ENCODE peak calls at places on chromosomes 4 and X, in seven cellular contexts. P is PC-3, H is GM23338, D is OCI-LY7, I is HCT116, Z is hepatocyte, S is MM.1S. B is an unnamed sample.

GRCh38 chr4:82213485-82214162 is 160.2 kb downstream of the HNRNPD start:
- DNase-seq in P (no peak), H (no peak), D (no peak), I (no peak), Z (no peak), S (peak), B (no peak)

GRCh38 chr4:3700736-3701135 is 65.4 kb upstream of the ADRA2C start:
- DNase-seq in P (no peak), H (no peak), D (no peak), I (no peak), Z (no peak), S (no peak), B (no peak)

GRCh38 chr4:59540311-59540710 is 1659.8 kb upstream of the ADGRL3 start:
- DNase-seq in P (peak), H (no peak), D (no peak), I (no peak), Z (no peak), S (no peak), B (no peak)

GRCh38 chr4:123997116-123997515 is 600.5 kb downstream of the SPRY1 start:
- DNase-seq in P (peak), H (peak), D (no peak), I (peak), Z (no peak), S (no peak), B (peak)

GRCh38 chr4:35300996-35301774 is 943.1 kb downstream of the ARAP2 start:
- DNase-seq in P (no peak), H (peak), D (no peak), I (no peak), Z (no peak), S (no peak), B (peak)

GRCh38 chr4:83115000-83115399 is 471 bp upstream of the PLAC8 start:
- DNase-seq in P (peak), H (peak), D (no peak), I (no peak), Z (no peak), S (no peak), B (no peak)

GRCh38 chrX:106397788-106398538 is 213.8 kb upstream of the RADX start:
- DNase-seq in P (peak), H (peak), D (peak), I (peak), Z (no peak), S (no peak), B (no peak)

GRCh38 chr4:2193321-2193720 is 48.6 kb downstream of the HAUS3 start:
- DNase-seq in P (no peak), H (no peak), D (no peak), I (no peak), Z (peak), S (no peak), B (no peak)

GRCh38 chr4:121989715-121990114 is 37.9 kb upstream of the TRPC3 start:
- DNase-seq in P (no peak), H (peak), D (no peak), I (peak), Z (peak), S (no peak), B (peak)

GRCh38 chrX:17986440-17986839 is 125.3 kb upstream of the RAI2 start:
- DNase-seq in P (no peak), H (no peak), D (no peak), I (no peak), Z (no peak), S (no peak), B (no peak)

GRCh38 chrX:17986977-17987376 is 125.9 kb upstream of the RAI2 start:
- DNase-seq in P (no peak), H (no peak), D (no peak), I (no peak), Z (no peak), S (no peak), B (no peak)

GRCh38 chrX:17984415-17984814 is 123.3 kb upstream of the RAI2 start:
- DNase-seq in P (no peak), H (no peak), D (no peak), I (no peak), Z (no peak), S (no peak), B (peak)

GRCh38 chrX:17987783-17988182 is 126.7 kb upstream of the RAI2 start:
- DNase-seq in P (no peak), H (no peak), D (no peak), I (no peak), Z (no peak), S (peak), B (no peak)

DNA sequence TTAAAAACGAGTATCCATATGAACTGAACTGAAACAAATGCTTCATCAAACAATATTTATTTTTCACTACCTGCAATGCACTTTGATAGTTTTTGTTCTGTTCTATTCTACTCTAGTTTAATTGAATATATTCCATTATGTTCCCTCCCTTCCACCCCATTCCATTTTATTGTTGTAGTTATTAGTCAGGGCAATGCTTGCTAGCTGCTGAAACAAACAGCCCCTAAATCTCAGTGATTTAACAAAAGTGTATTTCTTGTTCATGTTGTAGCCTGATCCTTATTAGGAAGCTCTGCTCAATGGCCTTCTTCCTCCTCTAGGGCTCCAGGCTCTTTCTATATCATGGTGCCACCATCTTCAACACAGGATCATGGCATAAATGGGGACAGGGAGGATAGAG is 122.3 kb upstream of the RAI2 start:
- DNase-seq in P (no peak), H (no peak), D (no peak), I (no peak), Z (no peak), S (no peak), B (no peak)
- TF ChIP-seq EZH2phosphoT487 in P (no peak), H (no peak), D (no peak), I (no peak), Z (no peak), S (no peak), B (no peak)

GRCh38 chr4:153156263-153156662 is 48.0 kb upstream of the TRIM2 start:
- DNase-seq in P (no peak), H (peak), D (peak), I (no peak), Z (no peak), S (no peak), B (peak)
- TF ChIP-seq CTCF in P (no peak), H (peak), D (peak), I (peak), Z (no peak), S (no peak), B (peak)

DNA sequence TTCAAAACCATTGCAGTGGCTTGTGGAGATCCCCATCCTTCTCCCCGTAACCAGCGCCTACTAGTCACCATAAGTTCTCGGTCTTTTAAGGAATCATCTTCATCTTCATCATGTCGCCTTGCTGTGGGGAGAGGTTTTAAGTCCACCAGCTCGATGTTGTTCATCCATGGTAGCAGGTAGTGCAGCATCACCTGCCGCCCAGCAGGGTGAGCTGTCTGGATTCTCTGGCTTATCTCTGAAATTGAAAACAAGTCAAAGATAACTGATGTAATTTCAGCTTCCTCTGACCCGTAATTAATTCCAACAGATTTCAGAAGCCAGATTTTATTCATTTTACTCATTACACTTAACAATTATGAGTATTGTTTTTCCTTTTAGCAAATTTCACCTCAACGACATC is 67.4 kb downstream of the ZAR1 start:
- DNase-seq in P (peak), H (peak), D (no peak), I (no peak), Z (no peak), S (no peak), B (no peak)
- TF ChIP-seq EZH2phosphoT487 in P (no peak), H (no peak), D (no peak), I (no peak), Z (no peak), S (no peak), B (no peak)

DNA sequence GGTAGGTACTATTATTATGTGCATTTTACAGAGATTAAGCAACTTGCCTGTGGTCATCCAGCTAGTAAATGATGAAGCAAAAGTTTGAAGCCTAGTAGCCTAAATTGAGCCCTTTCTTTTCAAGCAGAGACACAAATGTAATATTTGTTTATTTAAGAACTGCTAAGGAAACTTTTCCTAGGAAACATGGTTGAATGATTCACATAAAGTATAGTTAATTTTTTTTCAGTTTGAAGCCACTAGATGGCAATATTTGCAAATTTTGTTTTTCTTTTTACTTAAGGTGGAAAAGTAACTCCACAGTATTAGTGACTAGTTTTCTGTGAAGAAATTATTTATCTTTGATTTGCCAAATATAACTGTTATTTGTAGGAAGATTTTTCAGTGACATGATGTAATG is 52.8 kb upstream of the ANKRD17 start:
- DNase-seq in P (peak), H (peak), D (peak), I (peak), Z (peak), S (peak), B (no peak)
- TF ChIP-seq CTCF in P (peak), H (peak), D (peak), I (peak), Z (peak), S (peak), B (peak)

DNA sequence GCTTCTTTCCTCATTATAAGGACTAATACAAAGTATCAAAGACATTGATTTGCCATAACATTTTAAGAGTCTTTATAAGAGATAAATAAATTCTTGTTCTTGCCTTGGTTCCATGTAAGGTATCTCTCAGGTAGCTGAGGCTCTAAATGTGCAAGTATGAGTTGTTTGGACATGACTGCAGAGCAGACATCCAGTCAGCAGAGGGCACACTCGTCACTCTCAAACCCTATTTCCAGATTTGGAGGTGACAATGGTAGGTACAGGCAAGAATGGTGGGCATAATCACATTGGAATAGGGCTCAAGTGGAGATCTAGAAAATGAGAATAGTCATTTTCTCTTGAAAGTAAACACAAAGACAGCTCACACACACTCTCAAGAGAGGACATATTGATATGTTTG is 133.3 kb upstream of the ZIC3 start:
- DNase-seq in P (peak), H (peak), D (peak), I (no peak), Z (no peak), S (peak), B (peak)
- TF ChIP-seq EZH2phosphoT487 in P (no peak), H (no peak), D (no peak), I (no peak), Z (no peak), S (no peak), B (no peak)

GRCh38 chr4:165115301-165115700 is 2.6 kb upstream of the TMEM192 start:
- DNase-seq in P (no peak), H (no peak), D (no peak), I (no peak), Z (no peak), S (no peak), B (no peak)

GRCh38 chr4:165118256-165118909 is 5.7 kb upstream of the TMEM192 start:
- DNase-seq in P (no peak), H (no peak), D (no peak), I (no peak), Z (no peak), S (peak), B (no peak)

GRCh38 chr4:165106518-165106917 is 6.1 kb downstream of the TMEM192 start:
- DNase-seq in P (no peak), H (no peak), D (no peak), I (no peak), Z (peak), S (no peak), B (no peak)

GRCh38 chr4:165111906-165112257 is 778 bp downstream of the TMEM192 start:
- DNase-seq in P (no peak), H (no peak), D (no peak), I (no peak), Z (no peak), S (no peak), B (no peak)

DNA sequence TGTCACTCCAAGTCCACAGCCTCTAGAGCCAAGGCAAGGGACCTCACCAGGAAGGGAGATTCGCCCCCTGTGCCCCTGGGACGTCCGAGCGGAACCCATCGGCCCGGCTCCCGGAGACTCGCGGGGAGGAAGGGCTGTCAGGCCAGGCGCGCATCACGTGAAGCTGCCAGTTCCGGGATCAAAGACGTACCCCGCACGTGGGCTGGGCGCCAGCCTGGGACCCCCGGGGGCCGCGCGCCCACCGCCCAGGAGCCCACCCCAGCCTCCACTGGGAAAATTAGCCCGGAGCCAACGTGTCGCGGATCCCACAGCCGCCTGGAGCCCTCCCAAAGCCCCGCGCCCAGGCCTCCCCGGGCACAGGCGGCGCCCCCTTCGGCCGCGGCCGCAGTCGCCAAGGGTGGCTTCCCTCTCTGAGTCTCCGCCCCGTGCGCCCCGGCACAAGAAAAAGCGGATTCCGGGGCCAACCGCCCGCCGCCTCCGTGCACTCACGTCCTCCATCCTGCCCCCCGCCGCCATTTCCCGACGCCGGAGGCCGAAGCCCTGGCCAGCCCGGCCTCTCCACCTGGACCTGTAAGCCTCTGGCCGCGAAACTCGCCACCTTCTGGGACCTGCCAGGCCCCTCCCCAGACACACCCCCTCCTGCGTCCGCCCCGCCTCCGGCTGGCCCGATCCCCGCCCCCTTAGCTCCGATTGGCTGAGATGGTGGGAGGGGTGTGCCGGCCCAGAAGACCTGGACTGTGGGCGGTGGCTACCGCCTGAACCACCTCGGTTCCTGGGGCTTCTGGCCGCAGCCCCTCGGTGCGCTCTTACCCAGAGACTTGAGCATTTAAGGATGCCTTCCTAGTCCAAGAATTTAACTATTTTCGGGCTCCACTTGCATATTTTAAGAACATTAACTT is at the start of gene TMEM192:
- DNase-seq in P (peak), H (peak), D (peak), I (peak), Z (peak), S (peak), B (peak)
- TF ChIP-seq CTCF in P (peak), H (no peak), D (peak), I (peak), Z (peak), S (peak), B (peak)

GRCh38 chrX:18966624-18967023 is 17.3 kb downstream of the PHKA2 start:
- DNase-seq in P (no peak), H (no peak), D (no peak), I (no peak), Z (no peak), S (no peak), B (no peak)

GRCh38 chrX:18973527-18974192 is 10.3 kb downstream of the PHKA2 start:
- DNase-seq in P (peak), H (no peak), D (no peak), I (no peak), Z (no peak), S (no peak), B (peak)

GRCh38 chrX:18970465-18970864 is 13.4 kb downstream of the PHKA2 start:
- DNase-seq in P (no peak), H (no peak), D (no peak), I (no peak), Z (no peak), S (no peak), B (no peak)

GRCh38 chrX:18974993-18975392 is 8.9 kb downstream of the PHKA2 start:
- DNase-seq in P (no peak), H (no peak), D (no peak), I (no peak), Z (no peak), S (no peak), B (no peak)

GRCh38 chrX:18971506-18971905 is 12.4 kb downstream of the PHKA2 start:
- DNase-seq in P (no peak), H (no peak), D (no peak), I (no peak), Z (no peak), S (no peak), B (no peak)
- TF ChIP-seq EZH2phosphoT487 in P (no peak), H (no peak), D (no peak), I (no peak), Z (no peak), S (no peak), B (no peak)

GRCh38 chrX:65877953-65878352 is 161.9 kb downstream of the VSIG4 start:
- DNase-seq in P (no peak), H (no peak), D (no peak), I (no peak), Z (no peak), S (no peak), B (no peak)

GRCh38 chrX:65874110-65874509 is 165.8 kb downstream of the VSIG4 start:
- DNase-seq in P (no peak), H (no peak), D (no peak), I (no peak), Z (no peak), S (no peak), B (no peak)

GRCh38 chrX:65878456-65878855 is 161.4 kb downstream of the VSIG4 start:
- DNase-seq in P (no peak), H (no peak), D (no peak), I (no peak), Z (no peak), S (no peak), B (no peak)

GRCh38 chrX:65871671-65872311 is 168.1 kb downstream of the VSIG4 start:
- DNase-seq in P (peak), H (peak), D (peak), I (peak), Z (peak), S (peak), B (peak)

DNA sequence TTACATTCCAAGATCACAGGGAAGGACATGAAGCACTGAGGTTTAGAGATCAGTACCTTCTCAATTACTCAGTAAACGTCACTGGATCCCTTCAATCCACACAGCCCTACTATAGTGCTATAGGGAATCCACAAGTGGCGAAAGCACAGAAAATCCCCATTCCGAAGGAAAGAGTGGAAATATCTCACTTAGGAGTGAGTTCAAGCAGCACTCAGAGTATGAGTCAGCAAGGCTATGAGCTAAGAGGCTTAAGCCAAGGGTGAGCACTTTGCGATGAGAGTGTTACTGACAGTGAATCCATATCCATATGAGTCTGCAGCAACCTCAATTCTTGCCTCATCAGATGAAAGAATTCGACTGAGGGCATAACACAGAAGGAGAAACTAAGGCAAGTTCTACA is 165.1 kb downstream of the VSIG4 start:
- DNase-seq in P (peak), H (no peak), D (no peak), I (no peak), Z (no peak), S (no peak), B (no peak)
- TF ChIP-seq CTCF in P (no peak), H (no peak), D (no peak), I (no peak), Z (no peak), S (no peak), B (no peak)

DNA sequence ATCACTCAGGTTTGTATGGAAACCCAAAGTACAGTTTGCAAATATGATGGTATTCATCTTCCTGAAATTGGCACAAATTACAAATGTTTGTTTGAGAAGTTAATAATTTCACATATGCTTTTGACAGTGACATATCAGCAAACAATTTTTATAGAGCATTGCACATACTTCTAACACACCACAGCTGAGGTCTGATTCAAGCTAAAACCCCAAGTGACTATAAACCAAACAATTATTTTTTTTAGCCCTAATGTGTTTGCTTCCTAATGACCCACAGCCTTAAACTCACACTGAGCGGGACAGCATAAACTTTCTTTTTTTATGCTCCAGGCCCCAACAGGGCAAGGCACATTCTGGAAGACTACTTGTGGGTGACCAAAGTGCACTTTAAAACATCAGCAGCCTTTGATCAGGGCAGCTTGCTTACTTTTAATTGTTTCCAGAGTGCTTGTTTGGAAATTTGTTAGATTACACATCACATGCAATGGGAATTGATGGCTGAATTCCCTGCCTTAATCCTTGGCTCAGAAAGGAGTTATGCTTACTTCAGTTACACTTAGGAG is 502.7 kb upstream of the SLIT2 start:
- DNase-seq in P (peak), H (no peak), D (no peak), I (no peak), Z (no peak), S (no peak), B (no peak)
- TF ChIP-seq EZH2phosphoT487 in P (no peak), H (no peak), D (no peak), I (no peak), Z (no peak), S (no peak), B (no peak)

B was measured in neural progenitor cell.